ENCODE peak calls at places on chromosomes 3 and 15, in eight cellular contexts. S is left lung; H is activated CD4-positive, alpha-beta T cell treated with anti-CD3 and anti-CD28 coated beads for 36 hours; F is natural killer cell; Q is left cardiac atrium; M is T-helper 17 cell; E is left colon; Z is activated naive CD8-positive, alpha-beta T cell treated with anti-CD3 and anti-CD28 coated beads, Interleukin-2, amount 10 ng/mL, durations not matched to agents 7 days and 5 days. Y is an unnamed sample.

GRCh38 chr3:126746395-126747177 is 42.5 kb downstream of the CHCHD6 start:
- ATAC-seq in S (peak; percentile 83), H (no peak), F (no peak), Q (peak; percentile 86), M (no peak), E (no peak), Z (no peak), Y (no peak)

GRCh38 chr15:101387591-101387990 is 92.5 kb upstream of the SNRPA1 start:
- ATAC-seq in S (no peak), H (no peak), F (no peak), Q (no peak), M (no peak), E (no peak), Z (no peak), Y (no peak)

GRCh38 chr3:58242340-58242739 is 4.7 kb downstream of the ABHD6 start:
- ATAC-seq in S (no peak), H (no peak), F (no peak), Q (peak; percentile 9), M (no peak), E (no peak), Z (no peak), Y (no peak)

GRCh38 chr15:77419836-77420609 is at the start of gene PEAK1:
- ATAC-seq in S (peak; percentile 98), H (peak; percentile 99), F (peak; percentile 94), Q (peak; percentile 99), M (peak; percentile 99), E (peak; percentile 93), Z (peak; percentile 97), Y (peak; percentile 99)

GRCh38 chr3:16378920-16379319 is 113.9 kb downstream of the OXNAD1 start:
- ATAC-seq in S (no peak), H (peak; percentile 66), F (peak; percentile 62), Q (peak; percentile 18), M (peak; percentile 52), E (no peak), Z (no peak), Y (no peak)

GRCh38 chr3:98848108-98848507 is 53.4 kb downstream of the DCBLD2 start:
- ATAC-seq in S (no peak), H (no peak), F (no peak), Q (no peak), M (no peak), E (no peak), Z (no peak), Y (no peak)

GRCh38 chr3:60760145-60760544 is 491.1 kb downstream of the FHIT start:
- ATAC-seq in S (no peak), H (no peak), F (no peak), Q (no peak), M (no peak), E (no peak), Z (no peak), Y (no peak)

GRCh38 chr3:143288944-143289343 is 169.4 kb downstream of the CHST2 start:
- ATAC-seq in S (no peak), H (no peak), F (no peak), Q (no peak), M (no peak), E (no peak), Z (no peak), Y (no peak)

GRCh38 chr3:62557450-62557849 is 184.1 kb upstream of the FEZF2 start:
- ATAC-seq in S (no peak), H (no peak), F (no peak), Q (no peak), M (no peak), E (no peak), Z (no peak), Y (no peak)

GRCh38 chr15:83886321-83886720 is 232.4 kb downstream of the ADAMTSL3 start:
- ATAC-seq in S (no peak), H (no peak), F (no peak), Q (no peak), M (no peak), E (no peak), Z (no peak), Y (no peak)

GRCh38 chr15:70033529-70034140 is 64.1 kb downstream of the TLE3 start:
- ATAC-seq in S (peak; percentile 9), H (no peak), F (no peak), Q (peak; percentile 74), M (no peak), E (no peak), Z (no peak), Y (no peak)

GRCh38 chr3:190557311-190557710 is 43.4 kb downstream of the IL1RAP start:
- ATAC-seq in S (no peak), H (no peak), F (no peak), Q (no peak), M (no peak), E (no peak), Z (no peak), Y (no peak)

GRCh38 chr3:28916713-28917499 is 364.0 kb upstream of the RBMS3 start:
- ATAC-seq in S (peak; percentile 78), H (peak; percentile 66), F (no peak), Q (peak; percentile 96), M (no peak), E (no peak), Z (peak; percentile 91), Y (peak; percentile 81)

GRCh38 chr15:85485956-85486567 is 105.7 kb downstream of the AKAP13 start:
- ATAC-seq in S (peak; percentile 90), H (peak; percentile 92), F (peak; percentile 98), Q (peak; percentile 73), M (peak; percentile 91), E (peak; percentile 85), Z (peak; percentile 78), Y (peak; percentile 68)

GRCh38 chr3:135655328-135655727 is 310.2 kb upstream of the PPP2R3A start:
- ATAC-seq in S (no peak), H (no peak), F (no peak), Q (no peak), M (no peak), E (no peak), Z (no peak), Y (no peak)

GRCh38 chr3:71048948-71049347 is 534.6 kb downstream of the FOXP1 start:
- ATAC-seq in S (no peak), H (no peak), F (no peak), Q (peak; percentile 40), M (no peak), E (peak; percentile 79), Z (no peak), Y (no peak)

GRCh38 chr15:81356252-81356651 is 17.8 kb downstream of the TMC3 start:
- ATAC-seq in S (no peak), H (no peak), F (no peak), Q (no peak), M (no peak), E (no peak), Z (no peak), Y (no peak)

GRCh38 chr15:67731112-67731761 is 94.1 kb upstream of the SKOR1 start:
- ATAC-seq in S (no peak), H (no peak), F (no peak), Q (no peak), M (no peak), E (peak; percentile 7), Z (no peak), Y (no peak)

GRCh38 chr15:76333720-76334437 is 2.7 kb upstream of the ISL2 start:
- ATAC-seq in S (no peak), H (no peak), F (no peak), Q (no peak), M (no peak), E (no peak), Z (no peak), Y (no peak)

GRCh38 chr15:75195122-75195765 is 6.4 kb upstream of the C15orf39 start:
- ATAC-seq in S (peak; percentile 26), H (no peak), F (no peak), Q (peak; percentile 40), M (no peak), E (peak; percentile 33), Z (no peak), Y (no peak)

GRCh38 chr3:192906940-192907339 is 10.7 kb downstream of the MB21D2 start:
- ATAC-seq in S (peak; percentile 22), H (peak; percentile 87), F (no peak), Q (no peak), M (no peak), E (no peak), Z (peak; percentile 71), Y (no peak)

GRCh38 chr3:178084938-178085816 is 451.1 kb upstream of the KCNMB2 start:
- ATAC-seq in S (peak; percentile 92), H (peak; percentile 65), F (peak; percentile 67), Q (peak; percentile 96), M (peak; percentile 89), E (peak; percentile 67), Z (peak; percentile 50), Y (peak; percentile 86)

GRCh38 chr15:58873267-58873666 is 60.2 kb downstream of the SLTM start:
- ATAC-seq in S (no peak), H (no peak), F (no peak), Q (no peak), M (no peak), E (no peak), Z (no peak), Y (no peak)

GRCh38 chr3:52715714-52716305 is 9.9 kb downstream of the SPCS1 start:
- ATAC-seq in S (no peak), H (no peak), F (no peak), Q (no peak), M (no peak), E (no peak), Z (no peak), Y (no peak)

GRCh38 chr3:142259359-142259758 is 34.0 kb upstream of the GK5 start:
- ATAC-seq in S (no peak), H (no peak), F (no peak), Q (no peak), M (no peak), E (no peak), Z (no peak), Y (no peak)

GRCh38 chr3:11187678-11188077 is 33.4 kb downstream of the HRH1 start:
- ATAC-seq in S (no peak), H (no peak), F (no peak), Q (no peak), M (no peak), E (no peak), Z (no peak), Y (no peak)

GRCh38 chr15:29885183-29885582 is 62.9 kb upstream of the TJP1 start:
- ATAC-seq in S (no peak), H (no peak), F (no peak), Q (peak; percentile 38), M (no peak), E (no peak), Z (no peak), Y (no peak)

GRCh38 chr15:70226337-70226980 is 128.7 kb upstream of the TLE3 start:
- ATAC-seq in S (no peak), H (no peak), F (no peak), Q (no peak), M (no peak), E (no peak), Z (no peak), Y (no peak)

GRCh38 chr15:64665179-64665578 is 110.2 kb downstream of the RBPMS2 start:
- ATAC-seq in S (no peak), H (no peak), F (no peak), Q (no peak), M (no peak), E (peak; percentile 84), Z (no peak), Y (no peak)

GRCh38 chr3:172247525-172248274 is 200.6 kb downstream of the GHSR start:
- ATAC-seq in S (no peak), H (peak; percentile 42), F (no peak), Q (no peak), M (no peak), E (no peak), Z (no peak), Y (no peak)

GRCh38 chr15:83285284-83285978 is 967 bp upstream of the BNC1 start:
- ATAC-seq in S (no peak), H (no peak), F (no peak), Q (peak; percentile 12), M (no peak), E (no peak), Z (no peak), Y (no peak)

GRCh38 chr3:187011915-187012314 is 81.6 kb downstream of the ST6GAL1 start:
- ATAC-seq in S (peak; percentile 11), H (no peak), F (no peak), Q (peak; percentile 21), M (no peak), E (peak; percentile 22), Z (no peak), Y (no peak)

GRCh38 chr15:77870195-77871065 is 207.1 kb downstream of the TBC1D2B start:
- ATAC-seq in S (peak; percentile 90), H (peak; percentile 58), F (peak; percentile 83), Q (peak; percentile 72), M (peak; percentile 53), E (peak; percentile 82), Z (peak; percentile 52), Y (peak; percentile 56)

GRCh38 chr3:159861369-159861987 is 127.2 kb upstream of the IL12A start:
- ATAC-seq in S (no peak), H (no peak), F (no peak), Q (no peak), M (no peak), E (no peak), Z (no peak), Y (no peak)